ENCODE peak calls at places on chromosome 5, in five cellular contexts. X is skeletal muscle cell, Q is EL, U is HEK293T, Z is pancreas. H is an unnamed sample.
A peak's percentile ranks its signal among the peaks of the same experiment; 100 is the strongest.

GRCh38 chr5:148186248-148187003 is 16.4 kb upstream of the SPINK6 start:
- DNase-seq in U (no peak), Q (peak; percentile 2), X (peak; percentile 20), Z (no peak), H (peak; percentile 84)

GRCh38 chr5:142686968-142687367 is 1.1 kb upstream of the FGF1 start:
- DNase-seq in Z (no peak), X (no peak), U (no peak), Q (no peak), H (no peak)

GRCh38 chr5:98474802-98475201 is 298.7 kb upstream of the RGMB start:
- DNase-seq in U (no peak), X (peak; percentile 68), Q (no peak), Z (no peak), H (peak; percentile 43)

GRCh38 chr5:132771559-132771998 is 5.5 kb downstream of the SEPTIN8 start:
- DNase-seq in Q (peak; percentile 89), U (no peak), X (peak; percentile 32), Z (no peak), H (peak; percentile 93)

GRCh38 chr5:34625246-34625645 is 30.9 kb upstream of the RAI14 start:
- DNase-seq in Q (no peak), U (no peak), X (no peak), Z (no peak), H (peak; percentile 26)

GRCh38 chr5:150656191-150657132 is 4.6 kb upstream of the MYOZ3 start:
- DNase-seq in Q (peak; percentile 64), U (peak; percentile 98), Z (peak; percentile 71), X (no peak), H (peak; percentile 57)

GRCh38 chr5:141121563-141121962 is at the start of gene PCDHB4:
- DNase-seq in Q (no peak), X (no peak), U (no peak), Z (peak; percentile 45), H (no peak)

GRCh38 chr5:30436718-30437117 is 756.8 kb upstream of the CDH6 start:
- DNase-seq in Z (no peak), U (no peak), X (no peak), Q (no peak), H (no peak)

GRCh38 chr5:141767671-141768070 is 85.6 kb upstream of the ARAP3 start:
- DNase-seq in X (no peak), U (no peak), Z (no peak), Q (no peak), H (no peak)

GRCh38 chr5:31638286-31638685 is 645 bp upstream of the PDZD2 start:
- DNase-seq in U (no peak), Q (no peak), Z (no peak), X (no peak), H (peak; percentile 1)

GRCh38 chr5:10600629-10601245 is 36.9 kb downstream of the ANKRD33B start:
- DNase-seq in Z (no peak), Q (no peak), X (no peak), U (no peak), H (no peak)

GRCh38 chr5:96090205-96090604 is 128.6 kb upstream of the ELL2 start:
- DNase-seq in U (no peak), Q (no peak), X (no peak), Z (no peak), H (no peak)

GRCh38 chr5:176810687-176811501 is 535 bp downstream of the UNC5A start:
- DNase-seq in Z (no peak), X (no peak), Q (peak; percentile 26), U (no peak), H (peak; percentile 13)

GRCh38 chr5:128965011-128965637 is at the start of gene SLC27A6:
- DNase-seq in X (no peak), U (peak; percentile 68), Z (no peak), Q (no peak), H (peak; percentile 37)

GRCh38 chr5:175867587-175868347 is 3.6 kb upstream of the CPLX2 start:
- DNase-seq in U (peak; percentile 66), Q (peak; percentile 10), X (no peak), Z (no peak), H (no peak)

GRCh38 chr5:96157841-96158291 is 196.2 kb upstream of the ELL2 start:
- DNase-seq in U (no peak), X (no peak), Q (no peak), Z (no peak), H (peak; percentile 19)

GRCh38 chr5:20224046-20224445 is 236.0 kb upstream of the CDH18 start:
- DNase-seq in U (no peak), Q (no peak), X (no peak), Z (no peak), H (no peak)

GRCh38 chr5:15463231-15463630 is 36.7 kb upstream of the FBXL7 start:
- DNase-seq in Q (peak; percentile 16), U (no peak), X (peak; percentile 2), Z (no peak), H (peak; percentile 32)

GRCh38 chr5:4359847-4360246 is 764.2 kb downstream of the IRX1 start:
- DNase-seq in Z (no peak), Q (no peak), X (no peak), U (no peak), H (no peak)

GRCh38 chr5:61866930-61867329 is 439.1 kb upstream of the KIF2A start:
- DNase-seq in U (no peak), Z (no peak), X (peak; percentile 8), Q (peak; percentile 63), H (peak; percentile 69)

GRCh38 chr5:65102501-65102825 is 333.7 kb downstream of the CWC27 start:
- DNase-seq in U (no peak), Q (no peak), Z (no peak), X (no peak), H (no peak)

H was measured in mesenchymal stem cell.